ENCODE peak calls at places on chromosomes 5 and 9, in ten cellular contexts. One of them, this sample, is unnamed.

GRCh38 chr5:35354751-35355150 is 124.5 kb upstream of the PRLR start:
- DNase-seq in IMR-90: no peak
- DNase-seq in thyroid gland: no peak
- DNase-seq in stomach: no peak
- DNase-seq in GM12892: no peak
- DNase-seq in erythroblast: no peak
- DNase-seq in A549: no peak
- DNase-seq in transverse colon: no peak
- DNase-seq in uterus: peak
- DNase-seq in GM12891: no peak
- DNase-seq in this sample: no peak

GRCh38 chr5:137374110-137374853 is 124.8 kb downstream of the SPOCK1 start:
- DNase-seq in IMR-90: no peak
- DNase-seq in thyroid gland: no peak
- DNase-seq in stomach: no peak
- DNase-seq in GM12892: no peak
- DNase-seq in erythroblast: no peak
- DNase-seq in A549: no peak
- DNase-seq in transverse colon: no peak
- DNase-seq in uterus: no peak
- DNase-seq in GM12891: no peak
- DNase-seq in this sample: no peak

GRCh38 chr9:15834541-15834940 is 281.7 kb downstream of the CCDC171 start:
- DNase-seq in IMR-90: peak
- DNase-seq in thyroid gland: peak
- DNase-seq in stomach: peak
- DNase-seq in GM12892: no peak
- DNase-seq in erythroblast: peak
- DNase-seq in A549: no peak
- DNase-seq in transverse colon: no peak
- DNase-seq in uterus: no peak
- DNase-seq in GM12891: no peak
- DNase-seq in this sample: no peak

GRCh38 chr5:121702783-121703182 is 148.9 kb upstream of the FTMT start:
- DNase-seq in IMR-90: no peak
- DNase-seq in thyroid gland: no peak
- DNase-seq in stomach: no peak
- DNase-seq in GM12892: no peak
- DNase-seq in erythroblast: no peak
- DNase-seq in A549: no peak
- DNase-seq in transverse colon: no peak
- DNase-seq in uterus: no peak
- DNase-seq in GM12891: no peak
- DNase-seq in this sample: no peak

GRCh38 chr5:90558344-90559192 is at the start of gene ADGRV1:
- DNase-seq in IMR-90: peak
- DNase-seq in thyroid gland: peak
- DNase-seq in stomach: peak
- DNase-seq in GM12892: peak
- DNase-seq in erythroblast: peak
- DNase-seq in A549: peak
- DNase-seq in transverse colon: peak
- DNase-seq in uterus: peak
- DNase-seq in GM12891: peak
- DNase-seq in this sample: no peak

GRCh38 chr9:36276840-36277239 is 18.6 kb upstream of the GNE start:
- DNase-seq in IMR-90: peak
- DNase-seq in thyroid gland: no peak
- DNase-seq in stomach: no peak
- DNase-seq in GM12892: no peak
- DNase-seq in erythroblast: no peak
- DNase-seq in A549: peak
- DNase-seq in transverse colon: peak
- DNase-seq in uterus: no peak
- DNase-seq in GM12891: no peak
- DNase-seq in this sample: peak

GRCh38 chr5:64156276-64156675 is 9.4 kb upstream of the RNF180 start:
- DNase-seq in IMR-90: no peak
- DNase-seq in thyroid gland: peak
- DNase-seq in stomach: no peak
- DNase-seq in GM12892: no peak
- DNase-seq in erythroblast: no peak
- DNase-seq in A549: no peak
- DNase-seq in transverse colon: no peak
- DNase-seq in uterus: no peak
- DNase-seq in GM12891: no peak
- DNase-seq in this sample: no peak

GRCh38 chr9:7970666-7971335 is 171.2 kb upstream of the DMAC1 start:
- DNase-seq in IMR-90: no peak
- DNase-seq in thyroid gland: no peak
- DNase-seq in stomach: no peak
- DNase-seq in GM12892: no peak
- DNase-seq in erythroblast: no peak
- DNase-seq in A549: no peak
- DNase-seq in transverse colon: no peak
- DNase-seq in uterus: no peak
- DNase-seq in GM12891: no peak
- DNase-seq in this sample: no peak

GRCh38 chr5:110945874-110946436 is 125.6 kb upstream of the TSLP start:
- DNase-seq in IMR-90: no peak
- DNase-seq in thyroid gland: no peak
- DNase-seq in stomach: no peak
- DNase-seq in GM12892: no peak
- DNase-seq in erythroblast: no peak
- DNase-seq in A549: no peak
- DNase-seq in transverse colon: no peak
- DNase-seq in uterus: no peak
- DNase-seq in GM12891: no peak
- DNase-seq in this sample: no peak

GRCh38 chr5:177546262-177546741 is 8.1 kb downstream of the FAM193B start:
- DNase-seq in IMR-90: peak
- DNase-seq in thyroid gland: no peak
- DNase-seq in stomach: no peak
- DNase-seq in GM12892: no peak
- DNase-seq in erythroblast: peak
- DNase-seq in A549: peak
- DNase-seq in transverse colon: no peak
- DNase-seq in uterus: peak
- DNase-seq in GM12891: no peak
- DNase-seq in this sample: peak

GRCh38 chr5:111748304-111748763 is 8.7 kb downstream of the NREP start:
- DNase-seq in IMR-90: peak
- DNase-seq in thyroid gland: no peak
- DNase-seq in stomach: no peak
- DNase-seq in GM12892: no peak
- DNase-seq in erythroblast: no peak
- DNase-seq in A549: no peak
- DNase-seq in transverse colon: no peak
- DNase-seq in uterus: no peak
- DNase-seq in GM12891: no peak
- DNase-seq in this sample: peak

GRCh38 chr5:27908341-27908740 is 870.0 kb upstream of the CDH9 start:
- DNase-seq in IMR-90: no peak
- DNase-seq in thyroid gland: no peak
- DNase-seq in stomach: no peak
- DNase-seq in GM12892: no peak
- DNase-seq in erythroblast: no peak
- DNase-seq in A549: no peak
- DNase-seq in transverse colon: no peak
- DNase-seq in uterus: no peak
- DNase-seq in GM12891: no peak
- DNase-seq in this sample: no peak

GRCh38 chr5:26482076-26482816 is 556.1 kb downstream of the CDH9 start:
- DNase-seq in IMR-90: no peak
- DNase-seq in thyroid gland: no peak
- DNase-seq in stomach: no peak
- DNase-seq in GM12892: no peak
- DNase-seq in erythroblast: no peak
- DNase-seq in A549: no peak
- DNase-seq in transverse colon: no peak
- DNase-seq in uterus: no peak
- DNase-seq in GM12891: no peak
- DNase-seq in this sample: peak

GRCh38 chr9:127539982-127540663 is 72.0 kb upstream of the STXBP1 start:
- DNase-seq in IMR-90: no peak
- DNase-seq in thyroid gland: peak
- DNase-seq in stomach: peak
- DNase-seq in GM12892: no peak
- DNase-seq in erythroblast: peak
- DNase-seq in A549: no peak
- DNase-seq in transverse colon: no peak
- DNase-seq in uterus: no peak
- DNase-seq in GM12891: no peak
- DNase-seq in this sample: no peak

GRCh38 chr9:22169243-22169642 is 160.1 kb upstream of the CDKN2B start:
- DNase-seq in IMR-90: peak
- DNase-seq in thyroid gland: no peak
- DNase-seq in stomach: no peak
- DNase-seq in GM12892: no peak
- DNase-seq in erythroblast: peak
- DNase-seq in A549: no peak
- DNase-seq in transverse colon: no peak
- DNase-seq in uterus: no peak
- DNase-seq in GM12891: no peak
- DNase-seq in this sample: no peak

GRCh38 chr5:73030531-73030930 is 74.7 kb downstream of the FCHO2 start:
- DNase-seq in IMR-90: no peak
- DNase-seq in thyroid gland: no peak
- DNase-seq in stomach: no peak
- DNase-seq in GM12892: no peak
- DNase-seq in erythroblast: no peak
- DNase-seq in A549: no peak
- DNase-seq in transverse colon: no peak
- DNase-seq in uterus: no peak
- DNase-seq in GM12891: no peak
- DNase-seq in this sample: no peak
- TF ChIP-seq POLR2A in IMR-90: no peak
- TF ChIP-seq POLR2A in thyroid gland: no peak
- TF ChIP-seq POLR2A in stomach: no peak
- TF ChIP-seq POLR2A in GM12892: no peak
- TF ChIP-seq POLR2A in erythroblast: no peak
- TF ChIP-seq POLR2A in A549: no peak
- TF ChIP-seq POLR2A in transverse colon: no peak
- TF ChIP-seq POLR2A in uterus: no peak
- TF ChIP-seq POLR2A in GM12891: no peak
- TF ChIP-seq POLR2A in this sample: no peak

GRCh38 chr5:33230467-33231078 is 210.2 kb upstream of the TARS1 start:
- DNase-seq in IMR-90: no peak
- DNase-seq in thyroid gland: no peak
- DNase-seq in stomach: no peak
- DNase-seq in GM12892: no peak
- DNase-seq in erythroblast: no peak
- DNase-seq in A549: no peak
- DNase-seq in transverse colon: no peak
- DNase-seq in uterus: no peak
- DNase-seq in GM12891: no peak
- DNase-seq in this sample: no peak
- TF ChIP-seq POLR2A in IMR-90: no peak
- TF ChIP-seq POLR2A in thyroid gland: no peak
- TF ChIP-seq POLR2A in stomach: no peak
- TF ChIP-seq POLR2A in GM12892: no peak
- TF ChIP-seq POLR2A in erythroblast: no peak
- TF ChIP-seq POLR2A in A549: no peak
- TF ChIP-seq POLR2A in transverse colon: no peak
- TF ChIP-seq POLR2A in uterus: no peak
- TF ChIP-seq POLR2A in GM12891: no peak
- TF ChIP-seq POLR2A in this sample: no peak

GRCh38 chr5:131164931-131165727 is at the start of gene HINT1:
- DNase-seq in IMR-90: peak
- DNase-seq in thyroid gland: peak
- DNase-seq in stomach: peak
- DNase-seq in GM12892: peak
- DNase-seq in erythroblast: peak
- DNase-seq in A549: peak
- DNase-seq in transverse colon: peak
- DNase-seq in uterus: peak
- DNase-seq in GM12891: peak
- DNase-seq in this sample: peak
- TF ChIP-seq POLR2A in IMR-90: peak
- TF ChIP-seq POLR2A in thyroid gland: peak
- TF ChIP-seq POLR2A in stomach: no peak
- TF ChIP-seq POLR2A in GM12892: peak
- TF ChIP-seq POLR2A in erythroblast: peak
- TF ChIP-seq POLR2A in A549: peak
- TF ChIP-seq POLR2A in transverse colon: peak
- TF ChIP-seq POLR2A in uterus: peak
- TF ChIP-seq POLR2A in GM12891: peak
- TF ChIP-seq POLR2A in this sample: peak

DNA sequence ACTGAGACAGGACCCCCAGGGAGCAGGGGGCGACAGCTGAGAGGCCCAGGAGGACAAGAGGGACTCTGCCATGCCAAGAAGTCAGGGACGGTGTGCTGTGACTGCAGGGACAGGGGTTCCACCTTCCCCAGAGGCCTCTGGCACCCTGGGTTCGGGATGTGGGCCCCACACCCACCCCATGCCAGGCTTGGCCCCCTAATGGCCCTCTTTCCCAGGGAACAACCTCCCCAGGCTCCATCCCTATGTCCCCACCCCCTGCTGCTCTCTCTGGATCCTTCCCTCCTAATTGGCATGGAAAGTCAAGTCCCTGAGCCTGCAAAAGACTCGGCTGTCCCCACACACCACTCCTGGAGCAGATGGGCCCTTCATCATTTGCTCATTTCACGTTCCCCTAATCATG is 109.3 kb downstream of the VAV2 start:
- DNase-seq in IMR-90: no peak
- DNase-seq in thyroid gland: no peak
- DNase-seq in stomach: no peak
- DNase-seq in GM12892: no peak
- DNase-seq in erythroblast: no peak
- DNase-seq in A549: no peak
- DNase-seq in transverse colon: no peak
- DNase-seq in uterus: no peak
- DNase-seq in GM12891: no peak
- DNase-seq in this sample: no peak
- TF ChIP-seq POLR2A in IMR-90: no peak
- TF ChIP-seq POLR2A in thyroid gland: no peak
- TF ChIP-seq POLR2A in stomach: no peak
- TF ChIP-seq POLR2A in GM12892: no peak
- TF ChIP-seq POLR2A in erythroblast: no peak
- TF ChIP-seq POLR2A in A549: no peak
- TF ChIP-seq POLR2A in transverse colon: no peak
- TF ChIP-seq POLR2A in uterus: no peak
- TF ChIP-seq POLR2A in GM12891: no peak
- TF ChIP-seq POLR2A in this sample: no peak

GRCh38 chr9:131578778-131579504 is 33.6 kb downstream of the PRRT1B start:
- DNase-seq in IMR-90: no peak
- DNase-seq in thyroid gland: no peak
- DNase-seq in stomach: no peak
- DNase-seq in GM12892: peak
- DNase-seq in erythroblast: no peak
- DNase-seq in A549: no peak
- DNase-seq in transverse colon: peak
- DNase-seq in uterus: no peak
- DNase-seq in GM12891: peak
- DNase-seq in this sample: no peak
- TF ChIP-seq POLR2A in IMR-90: no peak
- TF ChIP-seq POLR2A in thyroid gland: no peak
- TF ChIP-seq POLR2A in stomach: no peak
- TF ChIP-seq POLR2A in GM12892: peak
- TF ChIP-seq POLR2A in erythroblast: no peak
- TF ChIP-seq POLR2A in A549: no peak
- TF ChIP-seq POLR2A in transverse colon: no peak
- TF ChIP-seq POLR2A in uterus: no peak
- TF ChIP-seq POLR2A in GM12891: no peak
- TF ChIP-seq POLR2A in this sample: no peak

This sample was measured in H54.